ENCODE peak calls at places on chromosomes 2 and 18, in five cellular contexts. One of them, this sample, is unnamed.

GRCh38 chr2:217774232-217774631 is 228.6 kb downstream of the TNS1 start:
- DNase-seq in HCT116: no peak
- DNase-seq in Calu3: no peak
- DNase-seq in cardiac fibroblast: no peak
- DNase-seq in astrocyte of the cerebellum: no peak
- DNase-seq in this sample: no peak

GRCh38 chr2:156346731-156347130 is 14.2 kb upstream of the NR4A2 start:
- DNase-seq in HCT116: no peak
- DNase-seq in Calu3: no peak
- DNase-seq in cardiac fibroblast: no peak
- DNase-seq in astrocyte of the cerebellum: no peak
- DNase-seq in this sample: no peak

GRCh38 chr2:53636616-53637015 is 131.0 kb upstream of the CHAC2 start:
- DNase-seq in HCT116: no peak
- DNase-seq in Calu3: no peak
- DNase-seq in cardiac fibroblast: no peak
- DNase-seq in astrocyte of the cerebellum: peak; percentile 27
- DNase-seq in this sample: no peak

GRCh38 chr2:219271021-219271420 is 8.1 kb upstream of the DNAJB2 start:
- DNase-seq in HCT116: no peak
- DNase-seq in Calu3: no peak
- DNase-seq in cardiac fibroblast: no peak
- DNase-seq in astrocyte of the cerebellum: no peak
- DNase-seq in this sample: no peak

GRCh38 chr2:100818003-100818605 is 1.8 kb upstream of the NPAS2 start:
- DNase-seq in HCT116: peak; percentile 7
- DNase-seq in Calu3: no peak
- DNase-seq in cardiac fibroblast: peak; percentile 63
- DNase-seq in astrocyte of the cerebellum: no peak
- DNase-seq in this sample: no peak

GRCh38 chr2:68771211-68771721 is 36.7 kb downstream of the ARHGAP25 start:
- DNase-seq in HCT116: no peak
- DNase-seq in Calu3: no peak
- DNase-seq in cardiac fibroblast: peak; percentile 17
- DNase-seq in astrocyte of the cerebellum: no peak
- DNase-seq in this sample: no peak

GRCh38 chr2:14749869-14750268 is 117.4 kb downstream of the LRATD1 start:
- DNase-seq in HCT116: no peak
- DNase-seq in Calu3: no peak
- DNase-seq in cardiac fibroblast: no peak
- DNase-seq in astrocyte of the cerebellum: no peak
- DNase-seq in this sample: no peak

GRCh38 chr2:42844901-42845685 is 52.7 kb upstream of the HAAO start:
- DNase-seq in HCT116: no peak
- DNase-seq in Calu3: no peak
- DNase-seq in cardiac fibroblast: peak; percentile 25
- DNase-seq in astrocyte of the cerebellum: no peak
- DNase-seq in this sample: no peak

GRCh38 chr18:49531678-49532153 is 30.1 kb upstream of the LIPG start:
- DNase-seq in HCT116: no peak
- DNase-seq in Calu3: peak; percentile 31
- DNase-seq in cardiac fibroblast: no peak
- DNase-seq in astrocyte of the cerebellum: no peak
- DNase-seq in this sample: no peak

GRCh38 chr2:180571559-180571958 is 408.8 kb upstream of the UBE2E3 start:
- DNase-seq in HCT116: no peak
- DNase-seq in Calu3: no peak
- DNase-seq in cardiac fibroblast: peak; percentile 48
- DNase-seq in astrocyte of the cerebellum: peak; percentile 9
- DNase-seq in this sample: no peak

GRCh38 chr18:34720220-34720619 is 10.1 kb downstream of the DTNA start:
- DNase-seq in HCT116: no peak
- DNase-seq in Calu3: no peak
- DNase-seq in cardiac fibroblast: no peak
- DNase-seq in astrocyte of the cerebellum: no peak
- DNase-seq in this sample: no peak

GRCh38 chr2:47890711-47891368 is 15.5 kb downstream of the FBXO11 start:
- DNase-seq in HCT116: no peak
- DNase-seq in Calu3: no peak
- DNase-seq in cardiac fibroblast: no peak
- DNase-seq in astrocyte of the cerebellum: no peak
- DNase-seq in this sample: no peak

GRCh38 chr18:3898866-3899613 is 449.1 kb downstream of the TGIF1 start:
- DNase-seq in HCT116: no peak
- DNase-seq in Calu3: no peak
- DNase-seq in cardiac fibroblast: no peak
- DNase-seq in astrocyte of the cerebellum: no peak
- DNase-seq in this sample: no peak

GRCh38 chr2:238406998-238407285 is 19.8 kb upstream of the ASB1 start:
- DNase-seq in HCT116: no peak
- DNase-seq in Calu3: no peak
- DNase-seq in cardiac fibroblast: no peak
- DNase-seq in astrocyte of the cerebellum: no peak
- DNase-seq in this sample: no peak

GRCh38 chr2:3625186-3625585 is 30.3 kb downstream of the COLEC11 start:
- DNase-seq in HCT116: no peak
- DNase-seq in Calu3: no peak
- DNase-seq in cardiac fibroblast: no peak
- DNase-seq in astrocyte of the cerebellum: no peak
- DNase-seq in this sample: no peak

DNA sequence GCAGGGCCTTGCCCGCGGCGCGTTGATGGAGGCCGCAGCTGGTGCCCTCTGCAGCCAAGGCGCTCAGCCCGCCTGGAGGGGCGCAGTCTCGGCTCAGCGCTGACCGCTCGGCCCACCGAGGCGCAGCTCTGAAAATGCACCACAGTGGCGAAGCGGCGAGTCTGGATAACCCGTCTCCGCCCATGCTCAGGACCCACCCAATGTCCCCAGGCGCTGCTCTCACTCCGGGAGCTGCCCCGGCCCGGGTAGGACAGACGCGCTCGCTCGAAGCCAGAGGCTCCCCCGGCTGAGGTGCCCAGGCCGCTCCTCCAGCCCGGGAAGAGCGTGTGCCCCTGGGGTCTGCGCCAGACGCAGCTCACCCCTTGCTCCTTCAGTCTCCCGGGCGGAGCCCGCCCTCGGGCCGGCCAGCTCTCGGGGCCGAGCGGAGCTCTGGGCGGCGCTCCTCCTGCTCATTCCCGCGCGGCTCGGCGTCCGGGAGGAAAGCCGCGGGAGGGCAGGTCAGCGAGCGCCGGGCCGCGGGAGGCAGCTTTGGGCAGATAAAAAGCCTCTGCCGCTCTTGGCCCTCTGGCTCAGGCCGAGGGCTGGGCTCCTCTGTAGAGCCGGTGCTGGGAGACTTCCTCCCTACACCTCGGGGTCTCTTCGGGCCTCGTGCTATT is 1.6 kb upstream of the TBR1 start:
- DNase-seq in HCT116: no peak
- DNase-seq in Calu3: peak; percentile 51
- DNase-seq in cardiac fibroblast: peak; percentile 29
- DNase-seq in astrocyte of the cerebellum: no peak
- DNase-seq in this sample: peak; percentile 60
- TF ChIP-seq CTCF in HCT116: no peak
- TF ChIP-seq CTCF in Calu3: no peak
- TF ChIP-seq CTCF in cardiac fibroblast: no peak
- TF ChIP-seq CTCF in astrocyte of the cerebellum: peak; percentile 24
- TF ChIP-seq CTCF in this sample: no peak

GRCh38 chr2:36625304-36625703 is 27.3 kb upstream of the FEZ2 start:
- DNase-seq in HCT116: no peak
- DNase-seq in Calu3: no peak
- DNase-seq in cardiac fibroblast: no peak
- DNase-seq in astrocyte of the cerebellum: no peak
- DNase-seq in this sample: no peak

GRCh38 chr2:36626756-36627155 is 28.8 kb upstream of the FEZ2 start:
- DNase-seq in HCT116: no peak
- DNase-seq in Calu3: no peak
- DNase-seq in cardiac fibroblast: no peak
- DNase-seq in astrocyte of the cerebellum: no peak
- DNase-seq in this sample: no peak

GRCh38 chr2:36620321-36620720 is 22.4 kb upstream of the FEZ2 start:
- DNase-seq in HCT116: no peak
- DNase-seq in Calu3: no peak
- DNase-seq in cardiac fibroblast: no peak
- DNase-seq in astrocyte of the cerebellum: no peak
- DNase-seq in this sample: no peak

DNA sequence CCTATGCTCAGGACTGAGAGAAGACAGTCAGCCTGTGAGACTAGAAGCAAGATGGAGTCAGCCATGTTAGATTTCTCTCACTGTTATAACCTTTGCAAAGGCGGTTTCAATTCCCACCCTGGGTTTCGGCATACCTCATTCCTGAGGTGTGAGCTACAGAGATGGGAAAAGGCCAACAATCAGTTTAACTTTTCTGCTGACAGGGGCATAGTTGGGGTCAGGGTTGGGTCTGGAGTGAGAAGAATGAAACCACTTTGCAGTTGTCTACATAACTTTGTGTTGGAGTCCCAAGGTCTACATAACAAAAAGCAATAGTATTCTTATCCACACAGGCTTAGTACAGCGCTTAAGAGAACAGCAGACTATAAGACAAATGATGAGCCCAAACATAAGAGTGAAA is 28.1 kb upstream of the FEZ2 start:
- DNase-seq in HCT116: no peak
- DNase-seq in Calu3: no peak
- DNase-seq in cardiac fibroblast: no peak
- DNase-seq in astrocyte of the cerebellum: no peak
- DNase-seq in this sample: no peak
- TF ChIP-seq CTCF in HCT116: no peak
- TF ChIP-seq CTCF in Calu3: no peak
- TF ChIP-seq CTCF in cardiac fibroblast: no peak
- TF ChIP-seq CTCF in astrocyte of the cerebellum: no peak
- TF ChIP-seq CTCF in this sample: no peak

DNA sequence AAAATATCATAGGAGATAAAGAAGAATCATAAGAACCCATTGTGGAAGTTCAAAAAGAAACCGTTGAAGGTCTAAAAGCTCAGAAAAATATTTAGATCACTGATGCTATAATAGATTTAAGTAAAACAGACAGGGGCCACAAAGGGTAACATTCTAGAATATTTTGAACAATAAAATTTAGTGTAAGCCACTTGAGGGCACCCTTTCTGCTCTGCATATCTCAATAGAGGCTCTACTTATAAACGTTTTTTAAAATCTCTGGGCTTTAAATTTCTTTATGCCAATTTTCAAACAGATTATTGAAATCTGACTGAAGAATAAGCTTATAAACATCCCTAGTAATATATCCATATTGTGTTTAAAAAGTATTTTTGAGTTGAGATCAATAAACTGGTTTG is 57.6 kb upstream of the IL1RL1 start:
- DNase-seq in HCT116: no peak
- DNase-seq in Calu3: no peak
- DNase-seq in cardiac fibroblast: peak; percentile 63
- DNase-seq in astrocyte of the cerebellum: no peak
- DNase-seq in this sample: no peak
- TF ChIP-seq CTCF in HCT116: no peak
- TF ChIP-seq CTCF in Calu3: no peak
- TF ChIP-seq CTCF in cardiac fibroblast: peak; percentile 23
- TF ChIP-seq CTCF in astrocyte of the cerebellum: no peak
- TF ChIP-seq CTCF in this sample: no peak

DNA sequence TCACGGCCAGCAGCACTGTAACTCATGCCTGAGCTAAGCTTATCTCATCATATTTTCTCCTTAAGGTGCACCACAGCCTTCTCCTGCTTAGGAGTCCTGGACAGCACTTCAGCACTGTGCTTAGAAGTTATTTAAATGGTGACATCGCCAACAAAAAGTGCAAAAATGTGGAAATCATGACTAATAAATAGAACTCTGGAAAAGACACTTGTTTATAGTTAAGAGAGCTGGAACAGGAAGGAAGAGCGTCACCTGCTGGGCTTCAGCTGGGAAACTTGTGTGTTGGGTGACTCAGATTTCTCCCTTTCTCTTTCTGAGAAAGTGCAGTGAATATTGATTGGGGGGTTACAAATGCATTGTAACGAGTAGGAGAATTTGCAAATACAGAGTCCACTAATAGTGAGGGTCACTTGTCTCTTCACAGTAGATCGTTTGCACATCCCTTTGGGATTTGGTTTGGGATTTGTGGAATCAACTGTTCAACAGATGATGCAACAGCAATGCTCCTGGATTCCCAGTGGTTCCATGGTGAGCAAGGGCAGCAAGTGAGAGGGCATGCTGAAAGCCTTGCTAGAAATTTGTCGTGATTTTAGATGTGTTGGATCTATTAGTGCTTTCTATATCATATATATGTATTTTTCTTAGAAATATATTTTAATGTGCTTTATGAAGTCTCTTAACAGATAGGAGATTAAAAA is 84.2 kb downstream of the DOK6 start:
- DNase-seq in HCT116: no peak
- DNase-seq in Calu3: no peak
- DNase-seq in cardiac fibroblast: no peak
- DNase-seq in astrocyte of the cerebellum: no peak
- DNase-seq in this sample: no peak
- TF ChIP-seq CTCF in HCT116: no peak
- TF ChIP-seq CTCF in Calu3: no peak
- TF ChIP-seq CTCF in cardiac fibroblast: peak; percentile 19
- TF ChIP-seq CTCF in astrocyte of the cerebellum: no peak
- TF ChIP-seq CTCF in this sample: no peak

GRCh38 chr2:181742908-181743722 is 62.8 kb upstream of the NEUROD1 start:
- DNase-seq in HCT116: peak; percentile 68
- DNase-seq in Calu3: peak; percentile 52
- DNase-seq in cardiac fibroblast: peak; percentile 77
- DNase-seq in astrocyte of the cerebellum: peak; percentile 64
- DNase-seq in this sample: peak; percentile 17
- TF ChIP-seq CTCF in HCT116: peak; percentile 85
- TF ChIP-seq CTCF in Calu3: peak; percentile 47
- TF ChIP-seq CTCF in cardiac fibroblast: peak; percentile 47
- TF ChIP-seq CTCF in astrocyte of the cerebellum: peak; percentile 57
- TF ChIP-seq CTCF in this sample: peak; percentile 66

GRCh38 chr18:31610841-31611240 is 19.2 kb downstream of the TTR start:
- DNase-seq in HCT116: peak; percentile 13
- DNase-seq in Calu3: peak; percentile 31
- DNase-seq in cardiac fibroblast: peak; percentile 15
- DNase-seq in astrocyte of the cerebellum: no peak
- DNase-seq in this sample: peak; percentile 50
- TF ChIP-seq CTCF in HCT116: peak; percentile 39
- TF ChIP-seq CTCF in Calu3: peak; percentile 37
- TF ChIP-seq CTCF in cardiac fibroblast: peak; percentile 13
- TF ChIP-seq CTCF in astrocyte of the cerebellum: peak; percentile 28
- TF ChIP-seq CTCF in this sample: peak; percentile 41

GRCh38 chr2:172813314-172813888 is 77.8 kb downstream of the RAPGEF4 start:
- DNase-seq in HCT116: no peak
- DNase-seq in Calu3: no peak
- DNase-seq in cardiac fibroblast: peak; percentile 71
- DNase-seq in astrocyte of the cerebellum: no peak
- DNase-seq in this sample: no peak
- TF ChIP-seq CTCF in HCT116: peak; percentile 51
- TF ChIP-seq CTCF in Calu3: peak; percentile 32
- TF ChIP-seq CTCF in cardiac fibroblast: peak; percentile 49
- TF ChIP-seq CTCF in astrocyte of the cerebellum: peak; percentile 56
- TF ChIP-seq CTCF in this sample: peak; percentile 29

GRCh38 chr2:158130832-158131473 is 29.3 kb downstream of the UPP2 start:
- DNase-seq in HCT116: no peak
- DNase-seq in Calu3: peak; percentile 65
- DNase-seq in cardiac fibroblast: no peak
- DNase-seq in astrocyte of the cerebellum: no peak
- DNase-seq in this sample: no peak

GRCh38 chr2:158131919-158132566 is 30.4 kb downstream of the UPP2 start:
- DNase-seq in HCT116: no peak
- DNase-seq in Calu3: no peak
- DNase-seq in cardiac fibroblast: no peak
- DNase-seq in astrocyte of the cerebellum: no peak
- DNase-seq in this sample: no peak

GRCh38 chr2:158134055-158134454 is 32.4 kb downstream of the UPP2 start:
- DNase-seq in HCT116: no peak
- DNase-seq in Calu3: no peak
- DNase-seq in cardiac fibroblast: no peak
- DNase-seq in astrocyte of the cerebellum: no peak
- DNase-seq in this sample: no peak

GRCh38 chr2:158129037-158129436 is 27.4 kb downstream of the UPP2 start:
- DNase-seq in HCT116: no peak
- DNase-seq in Calu3: no peak
- DNase-seq in cardiac fibroblast: no peak
- DNase-seq in astrocyte of the cerebellum: no peak
- DNase-seq in this sample: no peak

GRCh38 chr2:158131483-158131912 is 29.8 kb downstream of the UPP2 start:
- DNase-seq in HCT116: no peak
- DNase-seq in Calu3: no peak
- DNase-seq in cardiac fibroblast: no peak
- DNase-seq in astrocyte of the cerebellum: no peak
- DNase-seq in this sample: no peak
- TF ChIP-seq CTCF in HCT116: no peak
- TF ChIP-seq CTCF in Calu3: no peak
- TF ChIP-seq CTCF in cardiac fibroblast: no peak
- TF ChIP-seq CTCF in astrocyte of the cerebellum: no peak
- TF ChIP-seq CTCF in this sample: no peak